ENCODE peak calls at places on chromosome 17, in five cellular contexts. Y, V, N, R and T are unnamed samples.

GRCh38 chr17:42675348-42675983 is 1.3 kb downstream of the PLEKHH3 start:
- DNase-seq in Y (no peak), V (no peak), N (no peak), R (no peak), T (peak)

GRCh38 chr17:1298616-1299015 is 19.2 kb downstream of the TRARG1 start:
- DNase-seq in Y (no peak), V (peak), N (peak), R (no peak), T (no peak)

GRCh38 chr17:21239680-21240374 is 13.4 kb downstream of the NATD1 start:
- DNase-seq in Y (no peak), V (no peak), N (no peak), R (no peak), T (no peak)

GRCh38 chr17:36461330-36462110 is 25.0 kb upstream of the ZNHIT3 start:
- DNase-seq in Y (no peak), V (no peak), N (no peak), R (no peak), T (no peak)

GRCh38 chr17:61128671-61129115 is 270.9 kb upstream of the TBX2 start:
- DNase-seq in Y (no peak), V (no peak), N (no peak), R (no peak), T (no peak)

GRCh38 chr17:81129289-81129688 is 36.0 kb upstream of the PVALEF start:
- DNase-seq in Y (no peak), V (no peak), N (no peak), R (no peak), T (no peak)

GRCh38 chr17:1959871-1960569 is 65.1 kb downstream of the RTN4RL1 start:
- DNase-seq in Y (no peak), V (no peak), N (no peak), R (no peak), T (no peak)

GRCh38 chr17:38825762-38826247 is 684 bp upstream of the CWC25 start:
- DNase-seq in Y (no peak), V (no peak), N (no peak), R (no peak), T (no peak)

GRCh38 chr17:31068291-31068690 is 26.5 kb upstream of the NF1 start:
- DNase-seq in Y (peak), V (peak), N (peak), R (no peak), T (peak)